ENCODE peak calls at places on chromosomes 6 and 20, in six cellular contexts. One of them, this sample, is unnamed. For H3K4me1 and H3K9me3, the result is how much of the 10 kb centered on the place peaks cover.

GRCh38 chr6:106666290-106667021 is 37.1 kb downstream of the QRSL1 start:
- DNase-seq in mesenchymal stem cell: no peak
- DNase-seq in CD8-positive, alpha-beta memory T cell: no peak
- DNase-seq in uterus: no peak
- DNase-seq in neural progenitor cell: peak
- DNase-seq in SJSA1: no peak
- DNase-seq in this sample: no peak

GRCh38 chr20:24660651-24661050 is 191.2 kb downstream of the SYNDIG1 start:
- DNase-seq in mesenchymal stem cell: no peak
- DNase-seq in neural progenitor cell: no peak
- DNase-seq in SJSA1: no peak
- DNase-seq in uterus: no peak
- DNase-seq in CD8-positive, alpha-beta memory T cell: no peak
- DNase-seq in this sample: no peak

GRCh38 chr6:3398165-3398562 is 58.7 kb downstream of the SLC22A23 start:
- DNase-seq in neural progenitor cell: no peak
- DNase-seq in SJSA1: no peak
- DNase-seq in uterus: no peak
- DNase-seq in CD8-positive, alpha-beta memory T cell: no peak
- DNase-seq in mesenchymal stem cell: no peak
- DNase-seq in this sample: no peak

GRCh38 chr20:34541264-34541901 is 17.1 kb upstream of the MAP1LC3A start:
- DNase-seq in mesenchymal stem cell: no peak
- DNase-seq in SJSA1: no peak
- DNase-seq in CD8-positive, alpha-beta memory T cell: no peak
- DNase-seq in neural progenitor cell: no peak
- DNase-seq in uterus: no peak
- DNase-seq in this sample: no peak

GRCh38 chr20:47464380-47465101 is 37.1 kb upstream of the NCOA3 start:
- DNase-seq in CD8-positive, alpha-beta memory T cell: no peak
- DNase-seq in uterus: peak
- DNase-seq in SJSA1: peak
- DNase-seq in neural progenitor cell: no peak
- DNase-seq in mesenchymal stem cell: peak
- DNase-seq in this sample: peak

GRCh38 chr20:57806975-57807374 is 97.2 kb upstream of the PMEPA1 start:
- DNase-seq in mesenchymal stem cell: no peak
- DNase-seq in neural progenitor cell: no peak
- DNase-seq in uterus: no peak
- DNase-seq in CD8-positive, alpha-beta memory T cell: no peak
- DNase-seq in SJSA1: no peak
- DNase-seq in this sample: no peak

GRCh38 chr6:40587240-40588069 is at the start of gene LRFN2:
- DNase-seq in neural progenitor cell: peak
- DNase-seq in SJSA1: peak
- DNase-seq in uterus: peak
- DNase-seq in mesenchymal stem cell: peak
- DNase-seq in CD8-positive, alpha-beta memory T cell: peak
- DNase-seq in this sample: no peak

GRCh38 chr20:56606174-56606945 is 22.7 kb upstream of the TFAP2C start:
- DNase-seq in uterus: no peak
- DNase-seq in CD8-positive, alpha-beta memory T cell: no peak
- DNase-seq in SJSA1: no peak
- DNase-seq in mesenchymal stem cell: no peak
- DNase-seq in neural progenitor cell: no peak
- DNase-seq in this sample: no peak

GRCh38 chr6:149052350-149053106 is 265.0 kb upstream of the TAB2 start:
- DNase-seq in SJSA1: no peak
- DNase-seq in CD8-positive, alpha-beta memory T cell: no peak
- DNase-seq in neural progenitor cell: no peak
- DNase-seq in mesenchymal stem cell: no peak
- DNase-seq in uterus: no peak
- DNase-seq in this sample: no peak

GRCh38 chr6:113414511-113414910 is 442.6 kb upstream of the MARCKS start:
- DNase-seq in neural progenitor cell: no peak
- DNase-seq in CD8-positive, alpha-beta memory T cell: no peak
- DNase-seq in SJSA1: peak
- DNase-seq in mesenchymal stem cell: peak
- DNase-seq in uterus: peak
- DNase-seq in this sample: peak

GRCh38 chr6:2081155-2082138 is 164.0 kb downstream of the GMDS start:
- DNase-seq in neural progenitor cell: no peak
- DNase-seq in SJSA1: peak
- DNase-seq in mesenchymal stem cell: no peak
- DNase-seq in CD8-positive, alpha-beta memory T cell: no peak
- DNase-seq in uterus: no peak
- DNase-seq in this sample: no peak

GRCh38 chr6:138182939-138183791 is 21.4 kb downstream of the ARFGEF3 start:
- DNase-seq in SJSA1: no peak
- DNase-seq in uterus: no peak
- DNase-seq in CD8-positive, alpha-beta memory T cell: no peak
- DNase-seq in neural progenitor cell: peak
- DNase-seq in mesenchymal stem cell: no peak
- DNase-seq in this sample: peak

GRCh38 chr20:15556869-15557268 is 1016.4 kb downstream of the KIF16B start:
- DNase-seq in neural progenitor cell: no peak
- DNase-seq in SJSA1: no peak
- DNase-seq in uterus: no peak
- DNase-seq in mesenchymal stem cell: peak
- DNase-seq in CD8-positive, alpha-beta memory T cell: no peak
- DNase-seq in this sample: no peak

GRCh38 chr20:45049904-45050471 is 50.9 kb downstream of the KCNS1 start:
- DNase-seq in mesenchymal stem cell: no peak
- DNase-seq in CD8-positive, alpha-beta memory T cell: no peak
- DNase-seq in uterus: no peak
- DNase-seq in neural progenitor cell: peak
- DNase-seq in SJSA1: no peak
- DNase-seq in this sample: peak

GRCh38 chr6:166736606-166737005 is 109.6 kb upstream of the RPS6KA2 start:
- DNase-seq in uterus: no peak
- DNase-seq in neural progenitor cell: no peak
- DNase-seq in CD8-positive, alpha-beta memory T cell: no peak
- DNase-seq in SJSA1: peak
- DNase-seq in mesenchymal stem cell: peak
- DNase-seq in this sample: no peak

GRCh38 chr6:170018422-170019258 is 267.2 kb downstream of the ERMARD start:
- DNase-seq in SJSA1: no peak
- DNase-seq in mesenchymal stem cell: no peak
- DNase-seq in uterus: no peak
- DNase-seq in CD8-positive, alpha-beta memory T cell: no peak
- DNase-seq in neural progenitor cell: no peak
- DNase-seq in this sample: no peak

GRCh38 chr20:57988828-57989227 is 239.6 kb downstream of the ANKRD60 start:
- DNase-seq in CD8-positive, alpha-beta memory T cell: no peak
- DNase-seq in SJSA1: no peak
- DNase-seq in uterus: no peak
- DNase-seq in mesenchymal stem cell: no peak
- DNase-seq in neural progenitor cell: no peak
- DNase-seq in this sample: no peak

GRCh38 chr20:51595744-51596143 is 53.2 kb upstream of the NFATC2 start:
- DNase-seq in CD8-positive, alpha-beta memory T cell: no peak
- DNase-seq in uterus: no peak
- DNase-seq in mesenchymal stem cell: no peak
- DNase-seq in neural progenitor cell: no peak
- DNase-seq in SJSA1: no peak
- DNase-seq in this sample: no peak

GRCh38 chr6:133591330-133591729 is 297.6 kb upstream of the TCF21 start:
- DNase-seq in SJSA1: no peak
- DNase-seq in CD8-positive, alpha-beta memory T cell: no peak
- DNase-seq in neural progenitor cell: no peak
- DNase-seq in mesenchymal stem cell: peak
- DNase-seq in uterus: no peak
- DNase-seq in this sample: no peak

DNA sequence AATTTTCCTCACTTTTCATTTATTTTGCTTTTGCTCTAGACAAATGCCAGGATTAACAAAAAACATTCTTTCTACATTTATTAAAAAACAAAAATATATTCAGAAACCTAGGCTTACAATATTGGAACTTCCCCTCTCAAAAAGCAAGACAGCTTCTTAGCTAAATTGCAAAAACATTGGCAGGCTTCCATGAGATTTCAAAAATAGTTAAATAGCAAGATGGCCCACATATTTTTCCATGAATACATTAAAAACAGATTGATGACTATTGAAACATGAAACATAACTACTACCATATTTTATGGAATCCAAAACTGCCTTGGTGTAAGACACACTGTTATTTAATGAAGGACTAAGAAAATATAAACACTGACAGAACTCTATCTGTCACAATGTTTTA is 92.0 kb downstream of the LY86 start:
- DNase-seq in neural progenitor cell: no peak
- DNase-seq in CD8-positive, alpha-beta memory T cell: no peak
- DNase-seq in SJSA1: no peak
- DNase-seq in mesenchymal stem cell: no peak
- DNase-seq in uterus: no peak
- DNase-seq in this sample: no peak
- H3K27ac ChIP-seq in neural progenitor cell: no peak
- H3K27ac ChIP-seq in CD8-positive, alpha-beta memory T cell: no peak
- H3K27ac ChIP-seq in SJSA1: no peak
- H3K27ac ChIP-seq in mesenchymal stem cell: no peak
- H3K27ac ChIP-seq in uterus: no peak
- H3K27ac ChIP-seq in this sample: no peak

GRCh38 chr6:158015188-158015506 is 33.5 kb downstream of the SYNJ2 start:
- DNase-seq in CD8-positive, alpha-beta memory T cell: no peak
- DNase-seq in mesenchymal stem cell: no peak
- DNase-seq in uterus: no peak
- DNase-seq in neural progenitor cell: no peak
- DNase-seq in SJSA1: no peak
- DNase-seq in this sample: no peak

GRCh38 chr6:158013904-158014504 is 32.3 kb downstream of the SYNJ2 start:
- DNase-seq in neural progenitor cell: no peak
- DNase-seq in uterus: no peak
- DNase-seq in mesenchymal stem cell: no peak
- DNase-seq in SJSA1: no peak
- DNase-seq in CD8-positive, alpha-beta memory T cell: no peak
- DNase-seq in this sample: no peak

GRCh38 chr6:158015545-158015944 is 33.9 kb downstream of the SYNJ2 start:
- DNase-seq in neural progenitor cell: no peak
- DNase-seq in CD8-positive, alpha-beta memory T cell: no peak
- DNase-seq in mesenchymal stem cell: no peak
- DNase-seq in uterus: no peak
- DNase-seq in SJSA1: no peak
- DNase-seq in this sample: no peak

GRCh38 chr6:158016571-158017383 is 35.1 kb downstream of the SYNJ2 start:
- DNase-seq in uterus: no peak
- DNase-seq in neural progenitor cell: peak
- DNase-seq in CD8-positive, alpha-beta memory T cell: no peak
- DNase-seq in mesenchymal stem cell: no peak
- DNase-seq in SJSA1: no peak
- DNase-seq in this sample: peak

DNA sequence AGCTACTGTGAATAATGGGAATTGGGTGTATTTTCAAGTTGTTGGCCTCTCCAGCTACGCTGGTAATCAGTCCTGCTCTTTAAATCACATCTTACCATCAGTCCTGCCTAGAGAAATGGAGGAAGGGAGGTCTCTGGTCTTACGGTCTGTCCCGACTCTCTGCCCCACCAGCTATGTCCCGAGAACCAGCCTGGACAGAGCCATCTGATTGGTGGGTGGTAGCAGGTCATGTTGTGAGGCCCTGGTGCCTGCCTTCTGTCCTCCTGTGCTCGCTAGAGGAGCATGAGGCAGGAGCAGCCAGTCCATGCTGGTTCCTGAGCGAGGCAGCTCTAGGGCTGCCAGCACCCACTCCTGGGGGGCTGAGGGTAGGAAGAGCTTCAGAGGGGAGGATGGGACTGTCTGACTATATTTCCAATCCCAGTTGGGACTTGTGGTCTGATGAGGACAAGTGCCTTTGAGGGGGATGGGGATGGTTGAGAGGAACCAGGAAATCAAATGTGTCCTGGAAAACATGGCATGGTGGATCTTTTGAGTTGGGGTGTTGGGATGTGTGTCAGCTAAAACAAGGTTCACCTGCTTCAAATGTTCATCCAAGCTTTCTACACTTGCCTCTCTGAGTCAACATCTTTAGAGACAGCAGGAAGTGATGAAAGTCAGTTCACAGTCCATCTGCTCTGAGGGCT is 33.0 kb downstream of the SYNJ2 start:
- DNase-seq in neural progenitor cell: no peak
- DNase-seq in mesenchymal stem cell: peak
- DNase-seq in SJSA1: no peak
- DNase-seq in CD8-positive, alpha-beta memory T cell: no peak
- DNase-seq in uterus: no peak
- DNase-seq in this sample: peak
- H3K4me1 ChIP-seq in neural progenitor cell: under half
- H3K4me1 ChIP-seq in mesenchymal stem cell: under half
- H3K4me1 ChIP-seq in SJSA1: under half
- H3K4me1 ChIP-seq in CD8-positive, alpha-beta memory T cell: under half
- H3K4me1 ChIP-seq in uterus: under half
- H3K4me1 ChIP-seq in this sample: half or more

DNA sequence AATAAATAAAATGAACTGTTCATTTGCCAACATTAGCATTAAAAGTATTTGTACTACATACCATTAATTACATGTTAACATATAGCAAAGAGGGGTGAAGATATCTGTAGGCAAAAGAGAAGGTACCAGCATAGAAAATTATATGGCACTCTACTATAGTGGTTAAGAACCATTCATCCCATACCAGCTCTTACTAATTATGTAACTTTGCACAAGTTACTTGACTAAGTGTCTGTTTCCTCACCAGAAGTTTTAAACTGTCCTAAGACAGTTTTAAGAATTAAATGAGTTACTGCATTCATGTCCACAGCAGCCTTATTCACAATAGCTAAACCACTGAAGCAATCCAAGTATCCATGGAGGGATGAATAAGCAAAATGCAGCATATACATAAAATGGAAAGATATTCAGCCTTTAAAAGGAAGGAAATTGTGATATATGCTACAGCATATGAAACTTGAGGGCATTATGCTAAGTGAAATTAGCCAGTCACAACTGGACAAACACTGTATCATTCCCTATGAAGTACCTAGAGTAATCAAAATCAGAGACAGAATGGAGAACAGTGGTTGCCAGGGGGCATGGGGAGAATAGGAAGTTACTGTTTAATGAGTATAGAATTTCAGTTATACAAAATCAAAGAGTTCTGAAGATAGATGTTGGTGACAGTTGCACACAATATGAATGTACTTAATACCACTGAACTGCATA is 98.9 kb downstream of the RNGTT start:
- DNase-seq in mesenchymal stem cell: no peak
- DNase-seq in CD8-positive, alpha-beta memory T cell: no peak
- DNase-seq in uterus: no peak
- DNase-seq in SJSA1: no peak
- DNase-seq in neural progenitor cell: no peak
- DNase-seq in this sample: no peak
- H3K9me3 ChIP-seq in mesenchymal stem cell: under half
- H3K9me3 ChIP-seq in CD8-positive, alpha-beta memory T cell: under half
- H3K9me3 ChIP-seq in uterus: under half
- H3K9me3 ChIP-seq in SJSA1: under half
- H3K9me3 ChIP-seq in neural progenitor cell: under half
- H3K9me3 ChIP-seq in this sample: under half

DNA sequence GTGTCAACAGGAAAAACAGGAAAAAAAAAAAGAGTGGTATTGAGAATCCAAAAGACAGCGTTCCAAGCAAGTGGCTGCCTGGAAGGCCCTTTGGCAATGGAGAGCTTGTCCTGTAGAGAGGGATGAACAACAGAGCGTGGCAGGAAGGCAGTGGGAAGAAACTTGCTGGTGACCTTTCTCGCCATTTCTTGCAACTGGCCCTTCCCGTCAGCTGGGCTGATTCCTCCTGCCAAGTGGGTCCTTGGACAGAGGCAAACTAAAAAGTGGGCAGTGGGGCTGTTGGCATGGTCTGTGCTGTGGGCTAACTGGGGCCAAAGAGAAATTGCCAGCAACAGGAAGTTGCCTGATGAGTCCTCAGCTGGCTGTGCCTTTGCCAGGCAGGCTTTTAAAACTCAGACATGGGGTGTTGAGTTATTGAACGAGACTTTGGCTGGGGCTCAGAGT is 43.9 kb upstream of the CLDN20 start:
- DNase-seq in uterus: no peak
- DNase-seq in SJSA1: no peak
- DNase-seq in CD8-positive, alpha-beta memory T cell: no peak
- DNase-seq in neural progenitor cell: no peak
- DNase-seq in mesenchymal stem cell: no peak
- DNase-seq in this sample: no peak
- H3K27ac ChIP-seq in uterus: no peak
- H3K27ac ChIP-seq in SJSA1: no peak
- H3K27ac ChIP-seq in CD8-positive, alpha-beta memory T cell: no peak
- H3K27ac ChIP-seq in neural progenitor cell: no peak
- H3K27ac ChIP-seq in mesenchymal stem cell: no peak
- H3K27ac ChIP-seq in this sample: no peak

This sample was measured in SJCRH30.